ENCODE peak calls at places on chromosomes 3 and 15, in ten cellular contexts. Z, V, U, T, P, H, A, G, X and F are unnamed samples.

GRCh38 chr3:77618686-77619085 is 578.8 kb downstream of the ROBO2 start:
- DNase-seq in X (no peak), Z (no peak), U (no peak), H (no peak), G (no peak), T (no peak), P (no peak), V (no peak), A (no peak), F (no peak)

GRCh38 chr15:53759333-53759975 is at the start of gene WDR72:
- DNase-seq in V (peak), A (no peak), Z (no peak), X (no peak), P (peak), H (no peak), T (no peak), U (no peak), G (no peak), F (no peak)

GRCh38 chr3:110680365-110680909 is 391.2 kb upstream of the NECTIN3 start:
- DNase-seq in U (no peak), V (no peak), P (no peak), G (no peak), H (no peak), T (no peak), X (no peak), A (no peak), Z (no peak), F (no peak)

GRCh38 chr3:20480771-20481170 is 294.8 kb upstream of the SGO1 start:
- DNase-seq in T (no peak), Z (no peak), U (no peak), P (no peak), A (no peak), V (no peak), H (no peak), G (peak), X (no peak), F (no peak)

GRCh38 chr3:53806182-53807116 is 39.8 kb downstream of the CHDH start:
- DNase-seq in G (peak), P (no peak), Z (no peak), X (no peak), H (no peak), U (no peak), A (no peak), V (peak), T (peak), F (no peak)

GRCh38 chr3:106428565-106428994 is 559.8 kb upstream of the CBLB start:
- DNase-seq in A (no peak), G (peak), P (no peak), X (no peak), T (peak), Z (no peak), H (no peak), V (peak), U (peak), F (no peak)

GRCh38 chr3:34185301-34185700 is 386.9 kb downstream of the PDCD6IP start:
- DNase-seq in U (no peak), Z (no peak), V (peak), X (no peak), G (no peak), H (no peak), T (no peak), P (no peak), A (no peak), F (no peak)

GRCh38 chr15:34241376-34242350 is 16.8 kb downstream of the EMC4 start:
- DNase-seq in A (peak), H (no peak), U (peak), Z (no peak), V (no peak), G (peak), X (no peak), P (peak), T (peak), F (peak)

GRCh38 chr3:185175370-185175987 is 22.6 kb upstream of the C3orf70 start:
- DNase-seq in Z (peak), G (peak), X (no peak), U (peak), H (peak), T (no peak), P (peak), A (peak), V (peak), F (no peak)

GRCh38 chr3:53802256-53802880 is 43.9 kb downstream of the CHDH start:
- DNase-seq in H (no peak), A (no peak), V (no peak), U (no peak), Z (no peak), X (no peak), P (no peak), T (no peak), G (no peak), F (no peak)

GRCh38 chr15:66102563-66103292 is 150.8 kb downstream of the MEGF11 start:
- DNase-seq in H (no peak), V (no peak), A (no peak), G (no peak), U (no peak), P (no peak), Z (no peak), T (no peak), X (no peak), F (no peak)